ENCODE peak calls at places on chromosomes 5 and 9, in seven cellular contexts. One of them, this sample, is unnamed.

GRCh38 chr5:103272377-103272776 is 13.8 kb downstream of the MACIR start:
- DNase-seq in stimulated activated CD4-positive, alpha-beta T cell treated with anti-CD3 and anti-CD28 coated beads, Interleukin-12 subunit alpha, Interleukin-12 subunit beta, amount 100 ng/mL, for 4 hours: no peak
- DNase-seq in ACHN: no peak
- DNase-seq in spleen: no peak
- DNase-seq in amygdala: no peak
- DNase-seq in retina: no peak
- DNase-seq in activated CD8-positive, alpha-beta memory T cell treated with anti-CD3 and anti-CD28 coated beads for 48 hours: no peak
- DNase-seq in this sample: no peak

GRCh38 chr5:33488558-33489355 is 48.0 kb downstream of the TARS1 start:
- DNase-seq in stimulated activated CD4-positive, alpha-beta T cell treated with anti-CD3 and anti-CD28 coated beads, Interleukin-12 subunit alpha, Interleukin-12 subunit beta, amount 100 ng/mL, for 4 hours: no peak
- DNase-seq in ACHN: no peak
- DNase-seq in spleen: no peak
- DNase-seq in amygdala: no peak
- DNase-seq in retina: no peak
- DNase-seq in activated CD8-positive, alpha-beta memory T cell treated with anti-CD3 and anti-CD28 coated beads for 48 hours: no peak
- DNase-seq in this sample: no peak

GRCh38 chr9:124593080-124594058 is 86.2 kb upstream of the NR5A1 start:
- DNase-seq in stimulated activated CD4-positive, alpha-beta T cell treated with anti-CD3 and anti-CD28 coated beads, Interleukin-12 subunit alpha, Interleukin-12 subunit beta, amount 100 ng/mL, for 4 hours: no peak
- DNase-seq in ACHN: no peak
- DNase-seq in spleen: no peak
- DNase-seq in amygdala: no peak
- DNase-seq in retina: peak
- DNase-seq in activated CD8-positive, alpha-beta memory T cell treated with anti-CD3 and anti-CD28 coated beads for 48 hours: no peak
- DNase-seq in this sample: no peak

GRCh38 chr9:114238919-114239879 is 83.7 kb upstream of the ORM1 start:
- DNase-seq in stimulated activated CD4-positive, alpha-beta T cell treated with anti-CD3 and anti-CD28 coated beads, Interleukin-12 subunit alpha, Interleukin-12 subunit beta, amount 100 ng/mL, for 4 hours: no peak
- DNase-seq in ACHN: peak
- DNase-seq in spleen: no peak
- DNase-seq in amygdala: no peak
- DNase-seq in retina: no peak
- DNase-seq in activated CD8-positive, alpha-beta memory T cell treated with anti-CD3 and anti-CD28 coated beads for 48 hours: no peak
- DNase-seq in this sample: no peak

GRCh38 chr5:124574521-124575436 is 171.7 kb downstream of the ZNF608 start:
- DNase-seq in stimulated activated CD4-positive, alpha-beta T cell treated with anti-CD3 and anti-CD28 coated beads, Interleukin-12 subunit alpha, Interleukin-12 subunit beta, amount 100 ng/mL, for 4 hours: no peak
- DNase-seq in ACHN: no peak
- DNase-seq in spleen: no peak
- DNase-seq in amygdala: no peak
- DNase-seq in retina: peak
- DNase-seq in activated CD8-positive, alpha-beta memory T cell treated with anti-CD3 and anti-CD28 coated beads for 48 hours: no peak
- DNase-seq in this sample: no peak

GRCh38 chr5:75412111-75412990 is 75.3 kb downstream of the HMGCR start:
- DNase-seq in stimulated activated CD4-positive, alpha-beta T cell treated with anti-CD3 and anti-CD28 coated beads, Interleukin-12 subunit alpha, Interleukin-12 subunit beta, amount 100 ng/mL, for 4 hours: no peak
- DNase-seq in ACHN: peak
- DNase-seq in spleen: no peak
- DNase-seq in amygdala: no peak
- DNase-seq in retina: no peak
- DNase-seq in activated CD8-positive, alpha-beta memory T cell treated with anti-CD3 and anti-CD28 coated beads for 48 hours: no peak
- DNase-seq in this sample: peak

GRCh38 chr5:172544371-172545120 is 90.2 kb upstream of the SH3PXD2B start:
- DNase-seq in stimulated activated CD4-positive, alpha-beta T cell treated with anti-CD3 and anti-CD28 coated beads, Interleukin-12 subunit alpha, Interleukin-12 subunit beta, amount 100 ng/mL, for 4 hours: no peak
- DNase-seq in ACHN: no peak
- DNase-seq in spleen: peak
- DNase-seq in amygdala: no peak
- DNase-seq in retina: no peak
- DNase-seq in activated CD8-positive, alpha-beta memory T cell treated with anti-CD3 and anti-CD28 coated beads for 48 hours: no peak
- DNase-seq in this sample: no peak

GRCh38 chr9:13139641-13140171 is 139.8 kb downstream of the MPDZ start:
- DNase-seq in stimulated activated CD4-positive, alpha-beta T cell treated with anti-CD3 and anti-CD28 coated beads, Interleukin-12 subunit alpha, Interleukin-12 subunit beta, amount 100 ng/mL, for 4 hours: no peak
- DNase-seq in ACHN: peak
- DNase-seq in spleen: no peak
- DNase-seq in amygdala: no peak
- DNase-seq in retina: peak
- DNase-seq in activated CD8-positive, alpha-beta memory T cell treated with anti-CD3 and anti-CD28 coated beads for 48 hours: no peak
- DNase-seq in this sample: peak

GRCh38 chr9:74770508-74771261 is 117.0 kb downstream of the TRPM6 start:
- DNase-seq in stimulated activated CD4-positive, alpha-beta T cell treated with anti-CD3 and anti-CD28 coated beads, Interleukin-12 subunit alpha, Interleukin-12 subunit beta, amount 100 ng/mL, for 4 hours: peak
- DNase-seq in ACHN: peak
- DNase-seq in spleen: peak
- DNase-seq in amygdala: no peak
- DNase-seq in retina: no peak
- DNase-seq in activated CD8-positive, alpha-beta memory T cell treated with anti-CD3 and anti-CD28 coated beads for 48 hours: no peak
- DNase-seq in this sample: peak

GRCh38 chr5:154593091-154593490 is 115.1 kb upstream of the HAND1 start:
- DNase-seq in stimulated activated CD4-positive, alpha-beta T cell treated with anti-CD3 and anti-CD28 coated beads, Interleukin-12 subunit alpha, Interleukin-12 subunit beta, amount 100 ng/mL, for 4 hours: no peak
- DNase-seq in ACHN: no peak
- DNase-seq in spleen: no peak
- DNase-seq in amygdala: no peak
- DNase-seq in retina: no peak
- DNase-seq in activated CD8-positive, alpha-beta memory T cell treated with anti-CD3 and anti-CD28 coated beads for 48 hours: no peak
- DNase-seq in this sample: no peak

GRCh38 chr5:65483474-65484346 is 2.0 kb upstream of the ADAMTS6 start:
- DNase-seq in stimulated activated CD4-positive, alpha-beta T cell treated with anti-CD3 and anti-CD28 coated beads, Interleukin-12 subunit alpha, Interleukin-12 subunit beta, amount 100 ng/mL, for 4 hours: no peak
- DNase-seq in ACHN: peak
- DNase-seq in spleen: no peak
- DNase-seq in amygdala: no peak
- DNase-seq in retina: peak
- DNase-seq in activated CD8-positive, alpha-beta memory T cell treated with anti-CD3 and anti-CD28 coated beads for 48 hours: no peak
- DNase-seq in this sample: peak

GRCh38 chr5:1009359-1010180 is 968 bp downstream of the NKD2 start:
- DNase-seq in stimulated activated CD4-positive, alpha-beta T cell treated with anti-CD3 and anti-CD28 coated beads, Interleukin-12 subunit alpha, Interleukin-12 subunit beta, amount 100 ng/mL, for 4 hours: no peak
- DNase-seq in ACHN: no peak
- DNase-seq in spleen: peak
- DNase-seq in amygdala: no peak
- DNase-seq in retina: no peak
- DNase-seq in activated CD8-positive, alpha-beta memory T cell treated with anti-CD3 and anti-CD28 coated beads for 48 hours: no peak
- DNase-seq in this sample: no peak

GRCh38 chr9:128142596-128142995 is 6.7 kb upstream of the LCN2 start:
- DNase-seq in stimulated activated CD4-positive, alpha-beta T cell treated with anti-CD3 and anti-CD28 coated beads, Interleukin-12 subunit alpha, Interleukin-12 subunit beta, amount 100 ng/mL, for 4 hours: no peak
- DNase-seq in ACHN: no peak
- DNase-seq in spleen: peak
- DNase-seq in amygdala: no peak
- DNase-seq in retina: no peak
- DNase-seq in activated CD8-positive, alpha-beta memory T cell treated with anti-CD3 and anti-CD28 coated beads for 48 hours: no peak
- DNase-seq in this sample: no peak

GRCh38 chr9:77883846-77884771 is 147.5 kb downstream of the GNAQ start:
- DNase-seq in stimulated activated CD4-positive, alpha-beta T cell treated with anti-CD3 and anti-CD28 coated beads, Interleukin-12 subunit alpha, Interleukin-12 subunit beta, amount 100 ng/mL, for 4 hours: no peak
- DNase-seq in ACHN: peak
- DNase-seq in spleen: no peak
- DNase-seq in amygdala: no peak
- DNase-seq in retina: no peak
- DNase-seq in activated CD8-positive, alpha-beta memory T cell treated with anti-CD3 and anti-CD28 coated beads for 48 hours: no peak
- DNase-seq in this sample: peak

GRCh38 chr5:156920861-156921431 is 42.1 kb downstream of the TIMD4 start:
- DNase-seq in stimulated activated CD4-positive, alpha-beta T cell treated with anti-CD3 and anti-CD28 coated beads, Interleukin-12 subunit alpha, Interleukin-12 subunit beta, amount 100 ng/mL, for 4 hours: no peak
- DNase-seq in ACHN: peak
- DNase-seq in spleen: no peak
- DNase-seq in amygdala: no peak
- DNase-seq in retina: no peak
- DNase-seq in activated CD8-positive, alpha-beta memory T cell treated with anti-CD3 and anti-CD28 coated beads for 48 hours: no peak
- DNase-seq in this sample: no peak

GRCh38 chr9:25678147-25678666 is at the start of gene TUSC1:
- DNase-seq in stimulated activated CD4-positive, alpha-beta T cell treated with anti-CD3 and anti-CD28 coated beads, Interleukin-12 subunit alpha, Interleukin-12 subunit beta, amount 100 ng/mL, for 4 hours: peak
- DNase-seq in ACHN: peak
- DNase-seq in spleen: peak
- DNase-seq in amygdala: peak
- DNase-seq in retina: peak
- DNase-seq in activated CD8-positive, alpha-beta memory T cell treated with anti-CD3 and anti-CD28 coated beads for 48 hours: no peak
- DNase-seq in this sample: peak

This sample was measured in HT1080.